ENCODE peak calls at places on chromosomes 5 and 9, in six cellular contexts. M is SJSA1, V is left ventricle myocardium inferior, O is lower lobe of right lung, P is WERI-Rb-1, K is IMR-90. Y is an unnamed sample.

GRCh38 chr9:11144750-11145149 is 531.9 kb upstream of the PTPRD start:
- DNase-seq in V (no peak), P (no peak), M (no peak), O (no peak), K (no peak), Y (no peak)

GRCh38 chr9:90927496-90927895 is 125.9 kb downstream of the SYK start:
- DNase-seq in P (no peak), K (no peak), O (no peak), V (no peak), M (no peak), Y (no peak)

GRCh38 chr5:137836997-137837396 is 30.7 kb upstream of the MYOT start:
- DNase-seq in V (no peak), M (no peak), K (peak; percentile 1), P (no peak), O (no peak), Y (no peak)

GRCh38 chr5:140344683-140345423 is 1.6 kb downstream of the HBEGF start:
- DNase-seq in P (no peak), V (no peak), M (no peak), K (peak; percentile 57), O (no peak), Y (no peak)

GRCh38 chr9:109937841-109938453 is 157.9 kb downstream of the PALM2AKAP2 start:
- DNase-seq in V (no peak), O (no peak), P (no peak), M (no peak), K (no peak), Y (no peak)

GRCh38 chr5:169538935-169539334 is 44.6 kb upstream of the SPDL1 start:
- DNase-seq in P (no peak), O (no peak), M (no peak), V (peak; percentile 36), K (no peak), Y (no peak)

GRCh38 chr5:57891443-57891842 is 408.8 kb upstream of the ACTBL2 start:
- DNase-seq in M (no peak), K (no peak), O (no peak), P (no peak), V (no peak), Y (no peak)

GRCh38 chr9:118583414-118583813 is 785.8 kb downstream of the BRINP1 start:
- DNase-seq in P (no peak), O (no peak), K (no peak), M (no peak), V (no peak), Y (no peak)

GRCh38 chr5:9194509-9194908 is 351.4 kb downstream of the SEMA5A start:
- DNase-seq in O (no peak), M (no peak), P (no peak), V (no peak), K (peak; percentile 75), Y (no peak)

GRCh38 chr5:62647241-62647640 is 68.6 kb downstream of the LRRC70 start:
- DNase-seq in K (no peak), V (no peak), M (no peak), O (no peak), P (no peak), Y (no peak)

GRCh38 chr9:133763272-133764183 is 25.4 kb upstream of the SARDH start:
- DNase-seq in M (peak; percentile 46), V (no peak), K (peak; percentile 66), P (no peak), O (peak; percentile 28), Y (no peak)

GRCh38 chr9:86353591-86354047 is 591 bp downstream of the TUT7 start:
- DNase-seq in K (no peak), P (peak; percentile 21), M (no peak), V (no peak), O (no peak), Y (no peak)

GRCh38 chr9:130138791-130139190 is 33.4 kb upstream of the NCS1 start:
- DNase-seq in O (no peak), M (peak; percentile 79), P (peak; percentile 43), K (peak; percentile 97), V (peak; percentile 48), Y (peak; percentile 85)

GRCh38 chr9:120473626-120474025 is 106.3 kb downstream of the CDK5RAP2 start:
- DNase-seq in K (no peak), M (no peak), P (no peak), V (no peak), O (no peak), Y (no peak)

GRCh38 chr5:6766558-6767191 is 53.4 kb downstream of the TENT4A start:
- DNase-seq in P (no peak), M (peak; percentile 94), K (peak; percentile 44), V (peak; percentile 81), O (peak; percentile 94), Y (peak; percentile 89)

GRCh38 chr5:24539625-24540024 is 105.2 kb downstream of the CDH10 start:
- DNase-seq in P (no peak), V (no peak), M (no peak), K (no peak), O (no peak), Y (no peak)

GRCh38 chr9:114069476-114070187 is 8.5 kb downstream of the AMBP start:
- DNase-seq in P (no peak), K (no peak), O (no peak), M (no peak), V (no peak), Y (no peak)

GRCh38 chr5:65919773-65920172 is 6.6 kb upstream of the ERBIN start:
- DNase-seq in M (no peak), V (no peak), O (no peak), P (no peak), K (peak; percentile 64), Y (no peak)

GRCh38 chr9:36263662-36264061 is 5.4 kb upstream of the GNE start:
- DNase-seq in V (no peak), O (no peak), M (no peak), P (no peak), K (no peak), Y (no peak)

GRCh38 chr5:179313849-179314521 is 31.3 kb downstream of the ADAMTS2 start:
- DNase-seq in V (peak; percentile 85), P (no peak), K (peak; percentile 96), O (peak; percentile 60), M (no peak), Y (no peak)

GRCh38 chr5:127416896-127417295 is 100.5 kb upstream of the PRRC1 start:
- DNase-seq in O (no peak), P (no peak), V (no peak), M (no peak), K (no peak), Y (no peak)

GRCh38 chr9:125942111-125942510 is 194.9 kb downstream of the PBX3 start:
- DNase-seq in M (no peak), O (no peak), P (no peak), V (no peak), K (no peak), Y (no peak)

GRCh38 chr5:43560128-43560527 is 3.3 kb upstream of the PAIP1 start:
- DNase-seq in V (no peak), K (peak; percentile 77), P (no peak), O (no peak), M (no peak), Y (no peak)

GRCh38 chr9:114016101-114016500 is 62.0 kb downstream of the AMBP start:
- DNase-seq in K (no peak), V (no peak), M (peak; percentile 18), P (peak; percentile 1), O (no peak), Y (no peak)

DNA sequence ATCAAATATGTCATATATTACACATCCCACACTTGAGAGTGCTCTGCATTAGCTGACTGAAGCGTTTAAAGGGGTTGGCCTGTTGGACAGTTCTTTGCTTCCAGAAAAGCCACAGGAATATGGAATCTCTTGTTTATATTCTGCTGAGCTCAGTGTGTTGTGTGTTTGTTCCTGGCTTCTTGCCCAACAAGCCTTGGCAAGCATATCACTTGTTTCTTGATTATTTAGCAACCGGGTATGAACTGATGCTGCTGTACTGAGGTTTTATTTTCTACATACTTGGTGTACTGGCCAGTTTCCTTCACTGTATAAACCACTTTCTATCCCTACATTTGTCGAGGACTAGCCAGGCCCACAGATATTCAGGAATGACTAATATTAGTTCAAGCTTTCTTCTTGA is 378.9 kb downstream of the KCTD16 start:
- DNase-seq in M (no peak), K (peak; percentile 69), O (no peak), P (no peak), V (no peak), Y (no peak)
- H3K27ac ChIP-seq in M (no peak overlapping the region), K (no peak overlapping the region), O (no peak overlapping the region), P (no peak overlapping the region), V (no peak overlapping the region), Y (no peak overlapping the region)

GRCh38 chr9:87614402-87614801 is 111.5 kb upstream of the CTSL start:
- DNase-seq in V (no peak), P (no peak), K (no peak), O (no peak), M (no peak), Y (no peak)
- H3K27ac ChIP-seq in V (no peak overlapping the region), P (no peak overlapping the region), K (no peak overlapping the region), O (peak overlapping the region; percentile 53), M (peak overlapping the region; percentile 25), Y (no peak overlapping the region)

GRCh38 chr5:107428303-107428761 is 242.4 kb downstream of the EFNA5 start:
- DNase-seq in K (no peak), O (no peak), P (no peak), M (no peak), V (no peak), Y (no peak)

GRCh38 chr5:107426209-107426608 is 244.5 kb downstream of the EFNA5 start:
- DNase-seq in V (no peak), O (no peak), K (no peak), M (no peak), P (no peak), Y (no peak)

GRCh38 chr5:107424461-107424860 is 246.3 kb downstream of the EFNA5 start:
- DNase-seq in M (no peak), O (no peak), K (no peak), V (no peak), P (no peak), Y (no peak)

GRCh38 chr5:107422494-107422893 is 248.2 kb downstream of the EFNA5 start:
- DNase-seq in V (no peak), O (no peak), M (no peak), K (no peak), P (no peak), Y (no peak)

DNA sequence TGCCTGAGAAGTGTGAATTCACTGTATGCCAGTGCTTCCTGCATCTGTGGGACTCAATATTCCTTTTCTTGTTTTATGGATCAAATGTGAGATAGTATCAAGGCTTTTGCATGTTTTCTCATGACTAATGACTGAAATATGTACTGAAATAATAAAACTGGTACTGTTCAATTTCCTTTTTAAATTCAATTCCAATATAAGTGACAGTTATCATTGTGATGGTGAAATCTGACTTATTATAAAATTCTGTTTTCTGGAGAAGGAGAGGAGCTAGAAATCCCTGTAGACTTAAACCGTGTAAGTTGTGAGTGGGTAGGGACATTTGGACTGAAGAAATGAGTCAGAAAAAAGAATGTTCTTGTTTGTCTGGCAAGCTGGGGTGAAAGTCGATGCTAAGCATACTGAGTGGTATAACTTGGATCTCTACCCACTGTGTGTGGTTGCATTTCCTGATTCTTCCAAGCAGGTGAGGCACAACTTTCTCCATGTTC is 245.2 kb downstream of the EFNA5 start:
- DNase-seq in O (no peak), P (no peak), V (no peak), K (peak; percentile 80), M (no peak), Y (peak; percentile 32)
- H3K27ac ChIP-seq in O (no peak overlapping the region), P (no peak overlapping the region), V (no peak overlapping the region), K (no peak overlapping the region), M (peak overlapping the region; percentile 78), Y (peak overlapping the region; percentile 58)

DNA sequence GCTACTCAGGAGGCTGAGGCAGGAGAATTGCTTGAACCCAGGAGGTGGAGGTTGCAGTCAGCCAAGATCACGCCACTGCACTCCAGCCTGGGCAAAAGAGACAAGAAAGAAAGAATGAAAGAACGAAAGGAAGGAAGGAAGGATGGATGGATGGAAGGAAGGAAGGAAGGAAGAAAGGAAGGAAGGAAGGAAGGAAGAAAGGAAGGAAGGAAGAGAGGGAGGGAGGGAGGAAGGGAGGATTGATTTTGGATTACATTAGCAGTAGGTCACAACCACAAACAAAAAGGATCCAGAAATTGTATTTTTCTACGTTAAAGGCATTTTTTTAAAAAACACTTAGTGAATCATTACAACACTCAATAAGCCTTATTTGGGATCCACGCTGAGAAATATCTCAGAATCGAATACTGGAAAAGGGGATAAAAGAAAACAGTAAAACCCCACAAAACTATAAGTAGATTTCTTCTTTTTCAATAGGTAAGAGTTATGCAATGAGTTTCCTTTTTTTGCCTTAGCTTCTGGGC is 136.9 kb upstream of the FREM1 start:
- DNase-seq in P (no peak), M (no peak), V (no peak), K (no peak), O (no peak), Y (no peak)
- H3K27ac ChIP-seq in P (no peak overlapping the region), M (no peak overlapping the region), V (no peak overlapping the region), K (no peak overlapping the region), O (no peak overlapping the region), Y (no peak overlapping the region)

Y was measured in keratinocyte.